ENCODE peak calls at places on chromosomes 7 and 10, in four cellular contexts. R is hepatocyte; X is CD8-positive, alpha-beta memory T cell; V is kidney epithelial cell. H is an unnamed sample.
A peak's percentile ranks its signal among the peaks of the same experiment; 100 is the strongest.

GRCh38 chr10:31490858-31491504 is 172.0 kb downstream of the ZEB1 start:
- DNase-seq in R (peak; percentile 40), X (no peak), V (no peak), H (no peak)

GRCh38 chr10:30529373-30529998 is 95.5 kb downstream of the MAP3K8 start:
- DNase-seq in R (no peak), X (peak; percentile 76), V (no peak), H (no peak)

GRCh38 chr7:135855836-135856235 is 107.2 kb upstream of the FAM180A start:
- DNase-seq in R (no peak), X (no peak), V (peak; percentile 78), H (no peak)

GRCh38 chr10:29882766-29883165 is 176.6 kb downstream of the JCAD start:
- DNase-seq in R (no peak), X (no peak), V (no peak), H (no peak)

GRCh38 chr7:108091461-108091831 is 38.7 kb downstream of the LAMB4 start:
- DNase-seq in R (no peak), X (no peak), V (no peak), H (no peak)

GRCh38 chr7:75642810-75643486 is 95.8 kb downstream of the HIP1 start:
- DNase-seq in R (peak; percentile 75), X (peak; percentile 50), V (no peak), H (peak; percentile 42)

GRCh38 chr7:84176716-84177115 is 17.9 kb downstream of the SEMA3A start:
- DNase-seq in R (no peak), X (no peak), V (no peak), H (no peak)

GRCh38 chr7:69186974-69187373 is 411.3 kb upstream of the AUTS2 start:
- DNase-seq in R (no peak), X (no peak), V (no peak), H (no peak)

GRCh38 chr7:39622609-39623311 is 612 bp upstream of the RALA start:
- DNase-seq in R (no peak), X (peak; percentile 2), V (no peak), H (no peak)

GRCh38 chr7:2004841-2005351 is 227.8 kb downstream of the MAD1L1 start:
- DNase-seq in R (no peak), X (no peak), V (no peak), H (peak; percentile 21)

GRCh38 chr10:52778511-52779392 is 6.2 kb upstream of the MBL2 start:
- DNase-seq in R (no peak), X (no peak), V (no peak), H (no peak)

H was measured in D721Med.